ENCODE peak calls at places on chromosome 17, in eight cellular contexts. S, C, R, X, Q, L, B and H are unnamed samples. For H3K4me1, the result is how much of the 10 kb centered on the place peaks cover.

GRCh38 chr17:50668025-50668837 is 33.5 kb downstream of the ABCC3 start:
- DNase-seq in S (no peak), C (no peak), R (no peak), X (no peak), Q (no peak), L (no peak), B (peak), H (no peak)

GRCh38 chr17:16486373-16487250 is 5.4 kb downstream of the LRRC75A start:
- DNase-seq in S (peak), C (peak), R (peak), X (peak), Q (no peak), L (peak), B (no peak), H (no peak)

GRCh38 chr17:43994272-43995149 is 9.9 kb upstream of the NAGS start:
- DNase-seq in S (peak), C (peak), R (peak), X (peak), Q (peak), L (peak), B (peak), H (peak)

GRCh38 chr17:42980766-42981397 is 517 bp downstream of the RUNDC1 start:
- DNase-seq in S (peak), C (no peak), R (peak), X (peak), Q (peak), L (peak), B (peak), H (peak)

GRCh38 chr17:45171338-45172231 is 9.9 kb downstream of the HEXIM2 start:
- DNase-seq in S (no peak), C (no peak), R (no peak), X (peak), Q (peak), L (peak), B (peak), H (no peak)

GRCh38 chr17:3968886-3969524 is 4.8 kb upstream of the ATP2A3 start:
- DNase-seq in S (no peak), C (no peak), R (no peak), X (no peak), Q (peak), L (no peak), B (no peak), H (no peak)

GRCh38 chr17:44672479-44673093 is 16.3 kb downstream of the MEIOC start:
- DNase-seq in S (no peak), C (no peak), R (no peak), X (no peak), Q (peak), L (no peak), B (peak), H (no peak)

GRCh38 chr17:266219-266618 is 84.8 kb upstream of the DOC2B start:
- DNase-seq in S (peak), C (no peak), R (no peak), X (peak), Q (no peak), L (peak), B (no peak), H (peak)

GRCh38 chr17:4739122-4740024 is at the start of the genes CXCL16 and ZMYND15:
- DNase-seq in S (peak), C (no peak), R (peak), X (peak), Q (peak), L (peak), B (peak), H (peak)

GRCh38 chr17:75876190-75876937 is 2.0 kb downstream of the TRIM47 start:
- DNase-seq in S (peak), C (no peak), R (peak), X (peak), Q (no peak), L (peak), B (peak), H (peak)

GRCh38 chr17:58308173-58308984 is 20.2 kb downstream of the TSPOAP1 start:
- DNase-seq in S (peak), C (no peak), R (peak), X (no peak), Q (no peak), L (no peak), B (peak), H (peak)

GRCh38 chr17:28807925-28808641 is 34.5 kb downstream of the FAM222B start:
- DNase-seq in S (peak), C (peak), R (no peak), X (no peak), Q (no peak), L (no peak), B (peak), H (no peak)

GRCh38 chr17:28685366-28685765 is 23.4 kb downstream of the SUPT6H start:
- DNase-seq in S (no peak), C (no peak), R (no peak), X (no peak), Q (no peak), L (no peak), B (no peak), H (no peak)

GRCh38 chr17:12665263-12666210 is at the start of gene MYOCD:
- DNase-seq in S (no peak), C (no peak), R (peak), X (peak), Q (no peak), L (peak), B (peak), H (no peak)

GRCh38 chr17:12664894-12665262 is 812 bp upstream of the MYOCD start:
- DNase-seq in S (no peak), C (no peak), R (no peak), X (no peak), Q (no peak), L (no peak), B (no peak), H (no peak)

GRCh38 chr17:12664252-12664651 is 1.4 kb upstream of the MYOCD start:
- DNase-seq in S (no peak), C (no peak), R (no peak), X (no peak), Q (no peak), L (no peak), B (no peak), H (no peak)

GRCh38 chr17:12667299-12667958 is 1.7 kb downstream of the MYOCD start:
- DNase-seq in S (no peak), C (no peak), R (no peak), X (peak), Q (no peak), L (peak), B (peak), H (no peak)

DNA sequence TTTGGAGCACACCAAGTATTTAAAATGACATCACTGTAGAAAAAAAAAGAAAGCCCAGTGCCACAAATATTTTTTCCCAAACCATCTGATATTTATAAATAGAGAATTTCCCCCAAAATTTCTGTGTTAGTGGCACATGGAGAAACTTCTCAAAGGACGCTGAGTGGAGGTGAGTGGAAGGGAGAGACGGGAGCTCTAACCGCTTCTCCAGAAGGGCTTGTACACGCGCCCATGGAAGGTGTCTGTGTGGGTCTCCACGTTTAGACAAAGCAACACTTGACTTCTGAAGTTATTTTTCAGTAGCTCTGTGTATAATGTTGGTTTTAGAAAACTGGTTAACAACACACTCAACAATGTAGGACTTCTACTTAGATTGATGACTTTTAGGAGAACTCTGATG is 1.0 kb downstream of the MYOCD start:
- DNase-seq in S (no peak), C (no peak), R (no peak), X (no peak), Q (no peak), L (no peak), B (no peak), H (no peak)
- TF ChIP-seq POLR2A in S (no peak), C (no peak), R (no peak), X (no peak), Q (no peak), L (no peak), B (no peak), H (no peak)

DNA sequence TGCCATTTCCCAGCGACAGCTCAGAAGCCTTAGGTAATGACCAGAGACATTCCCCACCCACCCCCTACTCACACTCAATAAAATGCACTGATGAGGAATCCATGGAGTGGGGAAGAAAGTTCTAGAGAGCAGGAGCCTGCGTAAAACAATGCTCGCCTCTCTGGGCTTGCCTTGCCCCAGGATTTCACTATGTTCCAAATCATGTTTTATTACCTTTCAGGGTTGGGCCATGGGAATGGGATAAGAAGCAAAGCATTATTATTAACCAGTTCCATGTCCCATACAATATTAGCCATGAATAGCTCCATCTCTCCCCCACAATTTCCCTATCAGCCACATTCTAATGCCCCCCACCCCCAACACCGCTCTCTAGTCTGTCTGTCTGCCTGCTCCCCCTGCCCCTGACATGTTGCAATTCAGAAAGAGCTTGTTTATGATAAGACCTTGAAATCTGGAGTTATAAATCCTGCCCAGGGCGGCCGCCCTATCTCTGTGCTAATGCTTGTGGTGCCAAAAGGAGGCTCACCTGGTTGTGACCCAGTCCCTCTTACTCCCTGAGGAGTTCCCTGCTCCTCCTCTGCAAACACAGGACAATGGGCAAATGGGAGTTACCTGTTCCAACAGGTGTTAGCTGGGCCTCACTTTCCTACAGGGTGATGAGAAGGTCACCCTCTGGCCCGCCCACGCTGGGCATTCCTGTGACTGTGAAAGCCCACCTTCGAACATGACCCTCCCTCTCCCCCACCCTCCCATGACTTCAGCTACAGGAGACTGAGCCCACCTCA is 28.0 kb upstream of the DDX52 start:
- DNase-seq in S (no peak), C (no peak), R (no peak), X (no peak), Q (no peak), L (no peak), B (no peak), H (no peak)
- H3K4me1 ChIP-seq in S (under half), C (under half), R (under half), X (under half), Q (under half), L (under half), B (under half), H (under half)

GRCh38 chr17:56899403-56899802 is 14.4 kb downstream of the TRIM25 start:
- DNase-seq in S (peak), C (no peak), R (no peak), X (no peak), Q (no peak), L (no peak), B (no peak), H (no peak)

GRCh38 chr17:56896968-56897359 is 16.9 kb downstream of the TRIM25 start:
- DNase-seq in S (no peak), C (no peak), R (no peak), X (no peak), Q (no peak), L (no peak), B (no peak), H (no peak)

GRCh38 chr17:56896217-56896967 is 17.5 kb downstream of the TRIM25 start:
- DNase-seq in S (no peak), C (no peak), R (no peak), X (no peak), Q (no peak), L (no peak), B (no peak), H (no peak)

GRCh38 chr17:56897646-56898424 is 16.0 kb downstream of the TRIM25 start:
- DNase-seq in S (no peak), C (no peak), R (no peak), X (no peak), Q (no peak), L (no peak), B (no peak), H (no peak)

DNA sequence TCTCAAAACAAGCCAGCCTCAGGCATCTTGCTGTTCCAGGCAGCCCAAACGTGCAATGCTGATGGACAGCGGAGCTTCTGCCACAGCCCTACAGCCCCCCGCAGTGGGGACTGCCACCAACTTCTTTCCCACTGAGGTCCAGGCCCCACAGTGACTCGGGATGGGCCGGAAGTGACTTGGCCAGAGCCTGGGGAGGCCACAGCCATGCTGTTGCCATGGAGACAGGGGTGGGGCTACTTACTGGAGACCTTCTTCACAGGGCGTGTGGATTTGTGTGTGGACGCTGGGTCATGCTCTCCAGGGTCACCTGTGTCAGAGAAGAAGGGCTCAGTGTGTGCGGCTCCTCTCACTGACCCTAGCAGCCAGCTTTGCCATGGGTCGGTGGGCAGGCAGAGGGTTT is 15.0 kb downstream of the TRIM25 start:
- DNase-seq in S (peak), C (no peak), R (peak), X (no peak), Q (peak), L (no peak), B (no peak), H (no peak)
- TF ChIP-seq POLR2A in S (no peak), C (no peak), R (no peak), X (no peak), Q (no peak), L (no peak), B (no peak), H (no peak)

GRCh38 chr17:59842901-59843652 is 49.7 kb downstream of the TUBD1 start:
- DNase-seq in S (peak), C (peak), R (no peak), X (peak), Q (no peak), L (peak), B (peak), H (no peak)
- H3K4me1 ChIP-seq in S (under half), C (under half), R (under half), X (half or more), Q (under half), L (under half), B (under half), H (under half)

GRCh38 chr17:40345161-40346034 is 19.1 kb downstream of the GJD3 start:
- DNase-seq in S (peak), C (no peak), R (peak), X (peak), Q (peak), L (peak), B (peak), H (peak)
- TF ChIP-seq POLR2A in S (no peak), C (peak), R (peak), X (no peak), Q (no peak), L (no peak), B (no peak), H (no peak)

GRCh38 chr17:1720856-1721386 is 3.6 kb upstream of the WDR81 start:
- DNase-seq in S (peak), C (peak), R (no peak), X (peak), Q (no peak), L (peak), B (peak), H (peak)
- H3K4me1 ChIP-seq in S (under half), C (under half), R (under half), X (half or more), Q (under half), L (under half), B (under half), H (under half)

GRCh38 chr17:8856869-8857575 is 10.5 kb downstream of the PIK3R6 start:
- DNase-seq in S (no peak), C (no peak), R (no peak), X (no peak), Q (no peak), L (no peak), B (no peak), H (no peak)
- TF ChIP-seq POLR2A in S (no peak), C (no peak), R (no peak), X (no peak), Q (no peak), L (no peak), B (no peak), H (no peak)

DNA sequence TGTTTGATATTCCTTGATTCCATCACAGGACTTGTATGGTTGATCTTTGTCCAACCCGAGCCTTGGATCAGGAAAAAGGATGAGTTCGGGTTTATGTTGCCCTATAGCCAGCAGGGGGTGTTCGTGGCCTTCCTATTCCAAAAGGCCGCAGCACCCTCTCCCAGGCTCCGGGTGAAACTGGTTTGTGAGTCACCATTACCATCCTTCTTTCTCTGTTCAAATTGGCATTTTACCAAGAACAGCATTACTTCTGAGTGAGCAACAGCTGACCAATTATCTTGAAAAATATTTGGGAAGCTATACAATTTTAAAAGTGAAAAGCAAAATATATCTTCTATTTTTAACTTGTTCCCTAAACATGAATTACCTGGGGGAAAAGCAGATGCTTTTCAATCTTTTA is 24.3 kb upstream of the KRT20 start:
- DNase-seq in S (peak), C (peak), R (no peak), X (peak), Q (peak), L (peak), B (peak), H (peak)
- H3K4me1 ChIP-seq in S (under half), C (under half), R (under half), X (under half), Q (under half), L (under half), B (under half), H (under half)

GRCh38 chr17:19347323-19348080 is 15.0 kb downstream of the B9D1 start:
- DNase-seq in S (peak), C (no peak), R (no peak), X (peak), Q (no peak), L (peak), B (no peak), H (peak)
- TF ChIP-seq POLR2A in S (no peak), C (no peak), R (no peak), X (no peak), Q (no peak), L (no peak), B (no peak), H (no peak)